ENCODE peak calls at places on chromosomes 6 and 20, in nine cellular contexts. One of them, this sample, is unnamed. For H3K9me3, the result is how much of the 10 kb centered on the place peaks cover.

GRCh38 chr6:29632789-29633531 is at the start of gene GABBR1:
- DNase-seq in lung: peak
- DNase-seq in AG04450: peak
- DNase-seq in colonic mucosa: peak
- DNase-seq in suprapubic skin: peak
- DNase-seq in thoracic aorta: peak
- DNase-seq in heart left ventricle: peak
- DNase-seq in upper lobe of right lung: peak
- DNase-seq in lower lobe of right lung: peak
- DNase-seq in this sample: no peak

GRCh38 chr6:105196076-105196475 is 16.3 kb upstream of the POPDC3 start:
- DNase-seq in thoracic aorta: no peak
- DNase-seq in heart left ventricle: no peak
- DNase-seq in upper lobe of right lung: no peak
- DNase-seq in colonic mucosa: no peak
- DNase-seq in AG04450: no peak
- DNase-seq in lower lobe of right lung: no peak
- DNase-seq in lung: no peak
- DNase-seq in suprapubic skin: no peak
- DNase-seq in this sample: no peak

GRCh38 chr20:59624401-59624800 is 20.1 kb downstream of the PHACTR3 start:
- DNase-seq in heart left ventricle: no peak
- DNase-seq in colonic mucosa: no peak
- DNase-seq in lower lobe of right lung: no peak
- DNase-seq in upper lobe of right lung: no peak
- DNase-seq in thoracic aorta: no peak
- DNase-seq in AG04450: no peak
- DNase-seq in lung: no peak
- DNase-seq in suprapubic skin: no peak
- DNase-seq in this sample: no peak

GRCh38 chr6:128491643-128492206 is 28.7 kb downstream of the PTPRK start:
- DNase-seq in thoracic aorta: no peak
- DNase-seq in heart left ventricle: no peak
- DNase-seq in suprapubic skin: no peak
- DNase-seq in colonic mucosa: peak
- DNase-seq in upper lobe of right lung: no peak
- DNase-seq in AG04450: no peak
- DNase-seq in lung: no peak
- DNase-seq in lower lobe of right lung: no peak
- DNase-seq in this sample: no peak

GRCh38 chr20:53672484-53673129 is 79.0 kb upstream of the ZNF217 start:
- DNase-seq in colonic mucosa: no peak
- DNase-seq in AG04450: no peak
- DNase-seq in lower lobe of right lung: no peak
- DNase-seq in suprapubic skin: no peak
- DNase-seq in lung: no peak
- DNase-seq in thoracic aorta: no peak
- DNase-seq in heart left ventricle: no peak
- DNase-seq in upper lobe of right lung: no peak
- DNase-seq in this sample: no peak

GRCh38 chr6:164927288-164928040 is 381.9 kb downstream of the C6orf118 start:
- DNase-seq in upper lobe of right lung: peak
- DNase-seq in lower lobe of right lung: peak
- DNase-seq in lung: peak
- DNase-seq in suprapubic skin: no peak
- DNase-seq in thoracic aorta: no peak
- DNase-seq in colonic mucosa: peak
- DNase-seq in heart left ventricle: peak
- DNase-seq in AG04450: no peak
- DNase-seq in this sample: no peak

GRCh38 chr20:47453167-47453782 is 48.4 kb upstream of the NCOA3 start:
- DNase-seq in thoracic aorta: no peak
- DNase-seq in AG04450: peak
- DNase-seq in lower lobe of right lung: no peak
- DNase-seq in lung: no peak
- DNase-seq in upper lobe of right lung: no peak
- DNase-seq in heart left ventricle: no peak
- DNase-seq in colonic mucosa: no peak
- DNase-seq in suprapubic skin: no peak
- DNase-seq in this sample: no peak

GRCh38 chr6:45923831-45924391 is 91.7 kb downstream of the CLIC5 start:
- DNase-seq in colonic mucosa: no peak
- DNase-seq in thoracic aorta: no peak
- DNase-seq in suprapubic skin: no peak
- DNase-seq in heart left ventricle: no peak
- DNase-seq in lower lobe of right lung: no peak
- DNase-seq in lung: no peak
- DNase-seq in AG04450: peak
- DNase-seq in upper lobe of right lung: no peak
- DNase-seq in this sample: no peak

GRCh38 chr20:35269055-35269781 is 8.7 kb downstream of the MMP24OS start:
- DNase-seq in lung: peak
- DNase-seq in lower lobe of right lung: peak
- DNase-seq in suprapubic skin: no peak
- DNase-seq in colonic mucosa: peak
- DNase-seq in thoracic aorta: no peak
- DNase-seq in upper lobe of right lung: peak
- DNase-seq in heart left ventricle: peak
- DNase-seq in AG04450: no peak
- DNase-seq in this sample: no peak

GRCh38 chr20:51767018-51767866 is 948 bp downstream of the ATP9A start:
- DNase-seq in suprapubic skin: peak
- DNase-seq in thoracic aorta: no peak
- DNase-seq in upper lobe of right lung: peak
- DNase-seq in lung: peak
- DNase-seq in lower lobe of right lung: peak
- DNase-seq in heart left ventricle: peak
- DNase-seq in colonic mucosa: peak
- DNase-seq in AG04450: no peak
- DNase-seq in this sample: no peak

GRCh38 chr20:22525069-22525820 is 59.1 kb downstream of the FOXA2 start:
- DNase-seq in suprapubic skin: no peak
- DNase-seq in colonic mucosa: no peak
- DNase-seq in AG04450: no peak
- DNase-seq in lung: no peak
- DNase-seq in thoracic aorta: no peak
- DNase-seq in upper lobe of right lung: no peak
- DNase-seq in lower lobe of right lung: no peak
- DNase-seq in heart left ventricle: no peak
- DNase-seq in this sample: no peak

GRCh38 chr6:74611220-74611619 is 594.6 kb downstream of the COL12A1 start:
- DNase-seq in lung: no peak
- DNase-seq in AG04450: no peak
- DNase-seq in heart left ventricle: no peak
- DNase-seq in suprapubic skin: no peak
- DNase-seq in upper lobe of right lung: no peak
- DNase-seq in lower lobe of right lung: no peak
- DNase-seq in colonic mucosa: no peak
- DNase-seq in thoracic aorta: no peak
- DNase-seq in this sample: no peak

GRCh38 chr6:150465610-150466009 is 96.8 kb downstream of the IYD start:
- DNase-seq in upper lobe of right lung: no peak
- DNase-seq in suprapubic skin: no peak
- DNase-seq in colonic mucosa: no peak
- DNase-seq in lung: no peak
- DNase-seq in thoracic aorta: no peak
- DNase-seq in lower lobe of right lung: no peak
- DNase-seq in AG04450: no peak
- DNase-seq in heart left ventricle: no peak
- DNase-seq in this sample: no peak

GRCh38 chr6:22590423-22590822 is 21.1 kb downstream of the HDGFL1 start:
- DNase-seq in suprapubic skin: no peak
- DNase-seq in lung: no peak
- DNase-seq in thoracic aorta: no peak
- DNase-seq in AG04450: no peak
- DNase-seq in upper lobe of right lung: no peak
- DNase-seq in colonic mucosa: no peak
- DNase-seq in lower lobe of right lung: no peak
- DNase-seq in heart left ventricle: no peak
- DNase-seq in this sample: no peak

GRCh38 chr20:25050501-25051350 is 7.2 kb downstream of the ACSS1 start:
- DNase-seq in lower lobe of right lung: no peak
- DNase-seq in suprapubic skin: peak
- DNase-seq in heart left ventricle: no peak
- DNase-seq in colonic mucosa: no peak
- DNase-seq in thoracic aorta: no peak
- DNase-seq in AG04450: no peak
- DNase-seq in upper lobe of right lung: no peak
- DNase-seq in lung: no peak
- DNase-seq in this sample: no peak

GRCh38 chr20:25048519-25048952 is 9.4 kb downstream of the ACSS1 start:
- DNase-seq in lower lobe of right lung: peak
- DNase-seq in lung: peak
- DNase-seq in upper lobe of right lung: peak
- DNase-seq in heart left ventricle: peak
- DNase-seq in thoracic aorta: no peak
- DNase-seq in suprapubic skin: peak
- DNase-seq in colonic mucosa: no peak
- DNase-seq in AG04450: no peak
- DNase-seq in this sample: no peak

GRCh38 chr20:25049261-25050060 is 8.5 kb downstream of the ACSS1 start:
- DNase-seq in AG04450: no peak
- DNase-seq in colonic mucosa: no peak
- DNase-seq in thoracic aorta: no peak
- DNase-seq in suprapubic skin: peak
- DNase-seq in lung: no peak
- DNase-seq in lower lobe of right lung: no peak
- DNase-seq in heart left ventricle: peak
- DNase-seq in upper lobe of right lung: no peak
- DNase-seq in this sample: no peak

GRCh38 chr20:25051386-25052155 is 6.4 kb downstream of the ACSS1 start:
- DNase-seq in lower lobe of right lung: no peak
- DNase-seq in colonic mucosa: no peak
- DNase-seq in heart left ventricle: no peak
- DNase-seq in lung: no peak
- DNase-seq in suprapubic skin: no peak
- DNase-seq in AG04450: no peak
- DNase-seq in upper lobe of right lung: no peak
- DNase-seq in thoracic aorta: no peak
- DNase-seq in this sample: no peak

GRCh38 chr20:25050082-25050481 is 7.9 kb downstream of the ACSS1 start:
- DNase-seq in lower lobe of right lung: no peak
- DNase-seq in colonic mucosa: no peak
- DNase-seq in upper lobe of right lung: no peak
- DNase-seq in suprapubic skin: no peak
- DNase-seq in lung: no peak
- DNase-seq in thoracic aorta: no peak
- DNase-seq in heart left ventricle: no peak
- DNase-seq in AG04450: no peak
- DNase-seq in this sample: no peak
- H3K27ac ChIP-seq in lower lobe of right lung: no peak
- H3K27ac ChIP-seq in colonic mucosa: no peak
- H3K27ac ChIP-seq in upper lobe of right lung: no peak
- H3K27ac ChIP-seq in suprapubic skin: peak
- H3K27ac ChIP-seq in lung: peak
- H3K27ac ChIP-seq in thoracic aorta: peak
- H3K27ac ChIP-seq in heart left ventricle: peak
- H3K27ac ChIP-seq in AG04450: no peak
- H3K27ac ChIP-seq in this sample: peak

DNA sequence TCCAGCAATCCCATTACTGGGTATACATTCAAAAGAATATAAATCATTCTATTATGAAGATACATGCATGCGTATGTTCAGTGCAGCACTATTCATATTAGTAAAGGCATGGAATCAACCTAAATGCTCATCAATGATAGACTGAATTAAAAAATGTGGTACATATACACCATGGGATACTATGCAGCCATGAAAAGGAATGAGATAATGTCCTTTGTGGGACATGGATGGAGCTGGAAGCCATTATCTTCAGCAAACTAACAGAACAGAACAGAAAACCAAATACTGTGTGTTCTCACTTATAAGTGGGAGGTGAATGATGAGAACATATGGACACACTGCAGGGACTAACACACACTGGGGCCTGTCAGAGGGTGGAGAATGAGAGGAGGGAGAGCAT is 261.6 kb downstream of the GMDS start:
- DNase-seq in heart left ventricle: no peak
- DNase-seq in lower lobe of right lung: no peak
- DNase-seq in thoracic aorta: no peak
- DNase-seq in colonic mucosa: no peak
- DNase-seq in upper lobe of right lung: no peak
- DNase-seq in suprapubic skin: no peak
- DNase-seq in lung: no peak
- DNase-seq in AG04450: no peak
- DNase-seq in this sample: no peak
- H3K9me3 ChIP-seq in heart left ventricle: under half
- H3K9me3 ChIP-seq in lower lobe of right lung: under half
- H3K9me3 ChIP-seq in thoracic aorta: under half
- H3K9me3 ChIP-seq in colonic mucosa: under half
- H3K9me3 ChIP-seq in upper lobe of right lung: under half
- H3K9me3 ChIP-seq in suprapubic skin: under half
- H3K9me3 ChIP-seq in lung: under half
- H3K9me3 ChIP-seq in AG04450: under half
- H3K9me3 ChIP-seq in this sample: under half

GRCh38 chr6:62711750-62712149 is 425.7 kb upstream of the KHDRBS2 start:
- DNase-seq in suprapubic skin: no peak
- DNase-seq in upper lobe of right lung: no peak
- DNase-seq in thoracic aorta: no peak
- DNase-seq in colonic mucosa: no peak
- DNase-seq in heart left ventricle: no peak
- DNase-seq in lower lobe of right lung: no peak
- DNase-seq in AG04450: no peak
- DNase-seq in lung: no peak
- DNase-seq in this sample: no peak

GRCh38 chr6:62707914-62708313 is 421.9 kb upstream of the KHDRBS2 start:
- DNase-seq in colonic mucosa: no peak
- DNase-seq in suprapubic skin: no peak
- DNase-seq in thoracic aorta: no peak
- DNase-seq in AG04450: no peak
- DNase-seq in heart left ventricle: no peak
- DNase-seq in upper lobe of right lung: no peak
- DNase-seq in lung: no peak
- DNase-seq in lower lobe of right lung: no peak
- DNase-seq in this sample: no peak

GRCh38 chr6:62707156-62707555 is 421.1 kb upstream of the KHDRBS2 start:
- DNase-seq in thoracic aorta: no peak
- DNase-seq in lower lobe of right lung: no peak
- DNase-seq in upper lobe of right lung: no peak
- DNase-seq in AG04450: no peak
- DNase-seq in heart left ventricle: no peak
- DNase-seq in colonic mucosa: no peak
- DNase-seq in suprapubic skin: no peak
- DNase-seq in lung: no peak
- DNase-seq in this sample: no peak
- TF ChIP-seq CTCF in thoracic aorta: no peak
- TF ChIP-seq CTCF in lower lobe of right lung: no peak
- TF ChIP-seq CTCF in upper lobe of right lung: no peak
- TF ChIP-seq CTCF in AG04450: no peak
- TF ChIP-seq CTCF in heart left ventricle: no peak
- TF ChIP-seq CTCF in colonic mucosa: no peak
- TF ChIP-seq CTCF in suprapubic skin: no peak
- TF ChIP-seq CTCF in lung: no peak
- TF ChIP-seq CTCF in this sample: no peak

DNA sequence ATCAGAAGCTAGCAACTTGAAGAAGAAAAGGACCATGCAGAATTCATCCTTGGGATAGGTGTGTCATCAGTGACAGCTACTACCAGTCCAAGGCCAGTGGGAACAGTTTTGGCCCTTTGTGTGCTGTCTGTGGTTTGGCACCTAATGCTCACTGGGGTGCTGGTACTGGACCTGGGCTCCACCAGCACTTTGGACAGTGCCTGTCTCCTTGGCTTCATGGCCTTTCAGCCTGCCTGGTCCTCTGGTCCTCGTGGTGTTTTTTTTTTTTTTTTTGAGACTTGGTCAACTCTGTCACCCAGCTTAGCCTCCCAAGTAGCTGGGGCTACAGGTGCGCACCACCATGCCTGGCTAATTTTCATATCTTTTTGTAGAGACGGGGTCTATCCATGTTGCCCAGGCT is 56.3 kb downstream of the AKAP7 start:
- DNase-seq in heart left ventricle: no peak
- DNase-seq in AG04450: no peak
- DNase-seq in lung: no peak
- DNase-seq in thoracic aorta: no peak
- DNase-seq in lower lobe of right lung: no peak
- DNase-seq in upper lobe of right lung: no peak
- DNase-seq in colonic mucosa: no peak
- DNase-seq in suprapubic skin: no peak
- DNase-seq in this sample: no peak
- H3K27ac ChIP-seq in heart left ventricle: no peak
- H3K27ac ChIP-seq in AG04450: no peak
- H3K27ac ChIP-seq in lung: no peak
- H3K27ac ChIP-seq in thoracic aorta: no peak
- H3K27ac ChIP-seq in lower lobe of right lung: no peak
- H3K27ac ChIP-seq in upper lobe of right lung: no peak
- H3K27ac ChIP-seq in colonic mucosa: no peak
- H3K27ac ChIP-seq in suprapubic skin: no peak
- H3K27ac ChIP-seq in this sample: no peak

This sample was measured in esophagus squamous epithelium.